ENCODE peak calls at places on chromosomes 1 and 21, in six cellular contexts. G, Z, Y, B, J and K are unnamed samples.

GRCh38 chr21:17688912-17689874 is 76.5 kb upstream of the BTG3 start:
- DNase-seq in G (peak), Z (no peak), Y (peak), B (no peak), J (peak), K (no peak)

GRCh38 chr1:9822897-9823692 is 670 bp downstream of the CLSTN1 start:
- DNase-seq in G (peak), Z (no peak), Y (peak), B (peak), J (peak), K (no peak)

GRCh38 chr1:184773762-184774320 is 19.2 kb upstream of the EDEM3 start:
- DNase-seq in G (no peak), Z (no peak), Y (no peak), B (no peak), J (no peak), K (no peak)

GRCh38 chr1:160628799-160629263 is 18.0 kb downstream of the SLAMF1 start:
- DNase-seq in G (no peak), Z (no peak), Y (no peak), B (no peak), J (no peak), K (no peak)

GRCh38 chr1:155139895-155140629 is at the start of gene DPM3:
- DNase-seq in G (peak), Z (no peak), Y (peak), B (peak), J (peak), K (no peak)

GRCh38 chr1:213277036-213277435 is 226.0 kb downstream of the RPS6KC1 start:
- DNase-seq in G (no peak), Z (no peak), Y (no peak), B (no peak), J (no peak), K (no peak)

GRCh38 chr1:44827197-44828002 is 15.7 kb downstream of the PTCH2 start:
- DNase-seq in G (no peak), Z (no peak), Y (no peak), B (no peak), J (no peak), K (no peak)

GRCh38 chr1:193221641-193222040 is 35.2 kb upstream of the B3GALT2 start:
- DNase-seq in G (no peak), Z (no peak), Y (no peak), B (no peak), J (no peak), K (no peak)

GRCh38 chr1:115977481-115978258 is 1.4 kb downstream of the SLC22A15 start:
- DNase-seq in G (peak), Z (no peak), Y (no peak), B (no peak), J (no peak), K (no peak)

GRCh38 chr1:229379901-229380300 is 37.1 kb upstream of the CCSAP start:
- DNase-seq in G (no peak), Z (no peak), Y (no peak), B (no peak), J (no peak), K (no peak)

GRCh38 chr1:225465793-225466517 is 38.1 kb upstream of the LBR start:
- DNase-seq in G (no peak), Z (no peak), Y (no peak), B (no peak), J (no peak), K (no peak)

GRCh38 chr1:47533176-47534039 is 95.6 kb downstream of the FOXD2 start:
- DNase-seq in G (peak), Z (peak), Y (no peak), B (peak), J (no peak), K (no peak)

GRCh38 chr21:39531777-39532333 is 80.1 kb downstream of the SH3BGR start:
- DNase-seq in G (no peak), Z (no peak), Y (no peak), B (no peak), J (no peak), K (no peak)